ENCODE peak calls at places on chromosomes 11 and 22, in seven cellular contexts. T is AG04450, W is transverse colon, N is endothelial cell of umbilical vein, Y is Peyer's patch, Q is fibroblast of the aortic adventitia, K is lower lobe of right lung. S is an unnamed sample.

GRCh38 chr11:57761301-57762234 is at the start of gene CTNND1:
- DNase-seq in T (peak), N (peak), Y (peak), Q (peak), W (peak), K (peak), S (peak)

GRCh38 chr22:26174280-26174679 is 5.0 kb downstream of the SEZ6L start:
- DNase-seq in K (no peak), T (no peak), W (no peak), N (no peak), Y (no peak), Q (no peak), S (no peak)

GRCh38 chr22:35312198-35313059 is 12.7 kb downstream of the TOM1 start:
- DNase-seq in K (no peak), Q (peak), W (peak), Y (no peak), T (no peak), N (peak), S (peak)

GRCh38 chr11:6705905-6706535 is 22.9 kb upstream of the MRPL17 start:
- DNase-seq in Y (peak), K (no peak), Q (peak), T (no peak), N (peak), W (peak), S (no peak)

GRCh38 chr11:8049084-8049483 is 31.9 kb upstream of the TUB start:
- DNase-seq in Y (no peak), Q (no peak), N (no peak), K (no peak), W (no peak), T (no peak), S (no peak)

GRCh38 chr11:73597340-73597955 is 464 bp downstream of the FAM168A start:
- DNase-seq in W (no peak), N (no peak), Y (no peak), Q (no peak), K (no peak), T (no peak), S (no peak)

GRCh38 chr22:27750866-27751265 is 50.7 kb downstream of the MN1 start:
- DNase-seq in T (no peak), W (no peak), K (peak), Q (no peak), N (no peak), Y (no peak), S (no peak)

GRCh38 chr22:21652010-21652546 is 10.0 kb downstream of the SDF2L1 start:
- DNase-seq in Y (peak), K (peak), W (peak), T (peak), Q (peak), N (peak), S (no peak)

GRCh38 chr11:61392991-61393595 is 706 bp downstream of the TMEM216 start:
- DNase-seq in K (no peak), Q (peak), W (no peak), T (no peak), Y (peak), N (peak), S (no peak)

GRCh38 chr11:44949160-44950035 is 1.3 kb downstream of the TP53I11 start:
- DNase-seq in K (peak), Y (peak), N (peak), W (peak), Q (peak), T (no peak), S (no peak)

GRCh38 chr11:16611395-16612233 is 126.8 kb upstream of the C11orf58 start:
- DNase-seq in Y (no peak), N (no peak), K (no peak), Q (no peak), T (no peak), W (no peak), S (no peak)

GRCh38 chr22:25360891-25361645 is 141.6 kb downstream of the CRYBB2 start:
- DNase-seq in Q (no peak), T (no peak), W (no peak), Y (no peak), K (peak), N (no peak), S (no peak)

GRCh38 chr11:94656968-94657367 is 89.8 kb downstream of the PIWIL4 start:
- DNase-seq in Q (no peak), K (no peak), N (no peak), T (no peak), Y (no peak), W (no peak), S (no peak)

GRCh38 chr11:69374110-69374981 is 80.4 kb downstream of the MYEOV start:
- DNase-seq in Y (peak), W (peak), T (no peak), K (no peak), N (peak), Q (no peak), S (no peak)

GRCh38 chr11:3859373-3859881 is 4.0 kb downstream of the STIM1 start:
- DNase-seq in W (peak), K (no peak), Y (no peak), T (no peak), Q (no peak), N (no peak), S (no peak)

GRCh38 chr11:122287401-122287800 is 171.4 kb upstream of the BLID start:
- DNase-seq in N (no peak), W (no peak), T (no peak), K (no peak), Q (no peak), Y (no peak), S (no peak)

GRCh38 chr11:72589802-72590761 is 84.1 kb downstream of the PDE2A start:
- DNase-seq in T (no peak), N (peak), Y (peak), Q (peak), K (no peak), W (peak), S (no peak)

GRCh38 chr11:75802022-75802912 is 12.7 kb upstream of the UVRAG start:
- DNase-seq in T (no peak), N (no peak), Y (no peak), Q (no peak), W (no peak), K (no peak), S (no peak)

GRCh38 chr11:58639103-58639502 is 16.6 kb downstream of the CNTF start:
- DNase-seq in W (no peak), Q (no peak), T (no peak), N (no peak), K (no peak), Y (no peak), S (no peak)

GRCh38 chr22:27709919-27710452 is 91.6 kb downstream of the MN1 start:
- DNase-seq in T (no peak), N (no peak), Q (no peak), Y (no peak), K (no peak), W (no peak), S (no peak)

GRCh38 chr22:19275104-19275503 is 16.4 kb downstream of the CLTCL1 start:
- DNase-seq in Q (no peak), W (no peak), Y (no peak), K (no peak), N (no peak), T (no peak), S (no peak)

GRCh38 chr11:3021125-3021524 is 29.0 kb upstream of the NAP1L4 start:
- DNase-seq in Y (no peak), Q (peak), N (peak), W (peak), T (no peak), K (no peak), S (no peak)

GRCh38 chr22:37174964-37175363 is 13.1 kb downstream of the C1QTNF6 start:
- DNase-seq in W (no peak), Q (no peak), Y (no peak), K (no peak), T (no peak), N (no peak), S (no peak)

GRCh38 chr11:70713436-70713835 is 315.1 kb downstream of the CTTN start:
- DNase-seq in Y (no peak), K (no peak), W (no peak), T (no peak), N (no peak), Q (no peak), S (no peak)

GRCh38 chr11:111526501-111526900 is 11.9 kb downstream of the HOATZ start:
- DNase-seq in K (no peak), T (no peak), N (no peak), Q (peak), Y (no peak), W (no peak), S (no peak)

GRCh38 chr11:111514216-111515031 is at the start of gene HOATZ:
- DNase-seq in N (no peak), K (peak), Q (no peak), T (no peak), W (no peak), Y (no peak), S (no peak)

GRCh38 chr11:73416711-73417265 is 40.6 kb downstream of the RELT start:
- DNase-seq in Y (no peak), W (no peak), T (no peak), K (no peak), N (no peak), Q (peak), S (peak)

GRCh38 chr11:2211113-2211971 is 39.7 kb upstream of the TH start:
- DNase-seq in T (no peak), Y (no peak), K (no peak), N (no peak), Q (no peak), W (peak), S (no peak)

GRCh38 chr11:73271936-73272679 is at the start of gene P2RY6:
- DNase-seq in K (peak), Y (no peak), W (peak), Q (peak), T (no peak), N (no peak), S (no peak)

GRCh38 chr22:38696606-38697005 is 4.1 kb downstream of the JOSD1 start:
- DNase-seq in T (no peak), W (no peak), Q (peak), K (no peak), N (peak), Y (no peak), S (peak)

GRCh38 chr11:69644962-69645675 is 4.2 kb downstream of the CCND1 start:
- DNase-seq in K (no peak), N (no peak), W (no peak), Y (no peak), T (no peak), Q (no peak), S (no peak)

GRCh38 chr11:83241291-83241946 is 44.7 kb downstream of the CCDC90B start:
- DNase-seq in T (peak), K (no peak), Y (no peak), Q (peak), N (peak), W (peak), S (peak)

GRCh38 chr11:83063073-83063754 is 8.5 kb downstream of the RAB30 start:
- DNase-seq in Q (peak), W (no peak), N (no peak), T (no peak), Y (no peak), K (no peak), S (peak)

GRCh38 chr11:73280606-73281005 is 8.5 kb downstream of the P2RY6 start:
- DNase-seq in N (no peak), K (no peak), Y (no peak), Q (no peak), T (no peak), W (no peak), S (no peak)

GRCh38 chr11:72633068-72633467 is 41.2 kb downstream of the PDE2A start:
- DNase-seq in Q (no peak), N (no peak), W (no peak), Y (no peak), T (no peak), K (no peak), S (no peak)

GRCh38 chr11:126062679-126063509 is at the start of gene CDON:
- DNase-seq in W (peak), Q (peak), T (peak), K (peak), Y (peak), N (peak), S (peak)
- TF ChIP-seq CTCF in W (no peak), Q (no peak), T (no peak), K (peak), Y (peak), N (peak), S (no peak)

DNA sequence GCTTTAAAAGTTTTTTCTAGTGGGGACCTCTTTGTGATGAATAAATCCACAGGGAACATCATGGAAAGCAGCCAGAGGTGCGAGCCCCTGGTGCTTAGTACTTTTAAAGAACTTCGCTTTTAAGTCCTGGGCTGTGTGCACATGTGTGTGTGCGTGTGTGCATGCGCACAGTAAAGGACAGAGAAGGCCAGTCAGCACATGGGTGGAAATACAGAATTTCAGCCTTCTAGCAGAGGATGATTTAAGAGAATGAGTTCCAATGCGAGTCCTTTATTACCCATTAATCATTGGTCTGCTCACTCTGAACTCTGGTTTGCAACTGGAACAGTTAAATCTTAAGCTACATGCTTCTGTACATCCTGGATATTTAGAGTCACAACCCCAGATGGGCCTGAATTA is 18.9 kb downstream of the TEAD1 start:
- DNase-seq in Y (no peak), N (no peak), W (no peak), T (no peak), Q (no peak), K (no peak), S (no peak)
- H3K4me3 ChIP-seq in Y (no peak), N (peak), W (no peak), T (peak), Q (peak), K (no peak), S (no peak)

GRCh38 chr11:299951-300735 is 817 bp upstream of the IFITM5 start:
- DNase-seq in T (no peak), Y (no peak), K (peak), W (no peak), N (no peak), Q (peak), S (no peak)
- TF ChIP-seq CTCF in T (peak), Y (no peak), K (peak), W (no peak), N (peak), Q (peak), S (peak)

GRCh38 chr11:34174411-34175041 is 69.1 kb downstream of the NAT10 start:
- DNase-seq in Y (peak), Q (peak), W (peak), T (no peak), N (peak), K (peak), S (no peak)
- H3K4me3 ChIP-seq in Y (peak), Q (peak), W (peak), T (peak), N (no peak), K (peak), S (peak)

DNA sequence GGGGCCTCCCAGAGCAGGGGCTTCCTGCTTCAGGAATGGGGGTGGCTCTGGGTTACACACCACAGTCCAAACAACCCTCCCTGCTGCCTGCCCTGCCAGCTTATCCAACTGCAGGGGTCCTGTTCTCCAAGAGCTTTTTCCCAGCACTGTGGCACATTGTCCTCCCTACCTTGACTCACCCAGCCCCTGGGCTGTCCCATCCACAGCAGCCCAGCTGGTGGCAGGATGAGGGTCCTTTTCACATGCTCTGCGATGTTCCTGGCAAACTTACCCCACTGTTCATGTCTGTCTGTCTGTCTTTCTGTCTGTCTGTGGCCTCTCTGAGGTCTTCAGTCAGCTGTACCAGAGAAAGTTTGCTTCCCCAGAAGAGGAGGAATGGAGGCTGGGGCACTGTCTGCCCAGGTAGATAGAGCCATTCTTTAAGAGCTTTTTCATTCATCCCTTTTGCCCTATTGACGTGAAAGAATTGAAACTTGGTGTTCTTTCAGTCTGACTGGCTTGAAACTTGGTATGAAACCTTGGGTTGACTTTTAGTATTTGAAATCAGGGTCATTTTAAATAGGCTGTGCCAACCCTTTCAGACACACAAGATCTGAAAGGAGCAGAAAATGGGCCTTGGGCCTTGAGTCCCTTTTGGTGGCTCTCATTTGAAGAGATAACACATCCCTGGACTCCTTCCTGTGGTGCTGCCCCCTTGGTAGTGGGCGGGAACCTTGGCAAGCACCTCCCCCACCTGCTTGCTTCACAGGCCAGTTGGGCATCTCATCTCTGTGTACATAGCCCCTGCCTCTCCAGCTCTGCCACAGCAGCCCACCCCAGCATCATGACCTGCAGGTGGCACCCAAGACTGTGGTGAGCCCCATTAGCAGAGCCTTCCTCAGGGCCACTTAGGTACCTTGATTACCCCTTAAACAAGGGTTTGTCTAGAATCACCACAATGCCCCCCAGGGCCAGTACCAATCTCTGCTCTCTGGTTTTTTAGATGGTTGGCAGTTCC is 74.6 kb upstream of the SUSD2 start:
- DNase-seq in T (no peak), Q (peak), W (peak), Y (peak), K (peak), N (peak), S (no peak)
- TF ChIP-seq CTCF in T (peak), Q (peak), W (no peak), Y (peak), K (peak), N (no peak), S (peak)

GRCh38 chr11:119361961-119362725 is 15.6 kb upstream of the MFRP start:
- DNase-seq in T (no peak), W (no peak), N (no peak), Q (no peak), Y (no peak), K (no peak), S (no peak)

GRCh38 chr11:119363081-119363861 is 16.8 kb upstream of the MFRP start:
- DNase-seq in K (no peak), T (no peak), Q (no peak), Y (no peak), N (no peak), W (no peak), S (no peak)

GRCh38 chr11:119362741-119363080 is 16.2 kb upstream of the MFRP start:
- DNase-seq in Y (no peak), K (no peak), Q (no peak), W (no peak), N (no peak), T (no peak), S (no peak)

GRCh38 chr11:119359365-119360229 is 13.1 kb upstream of the MFRP start:
- DNase-seq in W (no peak), Y (no peak), T (no peak), Q (no peak), K (no peak), N (no peak), S (no peak)

GRCh38 chr11:119361056-119361787 is 14.7 kb upstream of the MFRP start:
- DNase-seq in K (peak), T (peak), N (no peak), Y (no peak), Q (peak), W (no peak), S (peak)
- H3K4me3 ChIP-seq in K (no peak), T (no peak), N (no peak), Y (no peak), Q (no peak), W (no peak), S (no peak)

DNA sequence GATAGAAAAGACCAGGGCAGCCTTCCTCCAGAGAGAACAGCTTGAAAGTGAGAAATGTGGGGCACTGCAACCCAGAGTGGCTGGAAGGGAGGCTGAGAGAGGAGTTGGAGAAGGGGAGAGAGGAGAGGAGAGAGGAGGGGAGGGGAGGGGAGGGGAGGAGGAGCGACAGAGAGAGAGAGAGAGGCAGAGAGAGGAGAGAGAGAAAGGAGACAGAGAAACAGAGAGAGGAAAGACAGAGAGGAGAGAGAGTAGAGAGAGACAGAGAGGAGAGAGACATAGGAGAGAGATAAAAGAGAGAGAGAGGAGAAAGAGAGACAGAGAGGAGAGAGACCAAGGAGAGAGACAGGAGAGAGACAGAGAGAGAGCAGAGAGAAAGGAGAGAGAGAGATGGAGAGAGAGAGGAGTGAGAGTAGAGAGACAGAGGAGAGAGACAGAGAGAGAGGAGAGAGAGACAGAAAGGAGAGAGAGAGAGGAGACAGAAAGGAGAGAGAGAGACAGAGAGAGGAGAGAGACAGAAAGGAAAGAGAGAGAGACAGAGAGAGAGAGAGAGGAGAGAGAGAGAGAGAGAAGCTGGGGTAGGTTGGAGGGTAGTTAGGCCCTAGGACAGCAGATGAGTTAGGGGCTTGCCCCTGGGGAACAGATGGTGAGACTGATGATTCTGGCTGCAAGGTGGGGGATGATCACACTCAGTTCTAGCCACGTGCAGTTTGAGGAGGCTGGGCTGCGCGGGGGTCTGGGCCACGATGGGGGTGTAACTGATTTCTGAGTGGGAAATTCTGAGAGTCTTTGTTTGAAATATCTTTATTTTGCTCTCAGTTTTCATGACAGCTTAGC is 8.5 kb upstream of the SCYL1 start:
- DNase-seq in W (no peak), Q (no peak), Y (no peak), K (peak), T (no peak), N (no peak), S (no peak)
- TF ChIP-seq CTCF in W (no peak), Q (no peak), Y (no peak), K (no peak), T (no peak), N (no peak), S (no peak)

GRCh38 chr22:46867106-46867505 is 104.7 kb downstream of the TBC1D22A start:
- DNase-seq in N (no peak), T (no peak), K (no peak), Y (no peak), W (no peak), Q (no peak), S (no peak)
- H3K4me3 ChIP-seq in N (no peak), T (no peak), K (no peak), Y (no peak), W (no peak), Q (no peak), S (no peak)

GRCh38 chr11:20873054-20873453 is 203.7 kb downstream of the NELL1 start:
- DNase-seq in Y (no peak), T (no peak), N (no peak), W (no peak), Q (no peak), K (no peak), S (no peak)
- TF ChIP-seq CTCF in Y (no peak), T (no peak), N (no peak), W (no peak), Q (no peak), K (peak), S (no peak)